ENCODE peak calls at places on chromosomes 12 and 14, in five cellular contexts. T is prostate gland, Y is tibial nerve, I is suprapubic skin, S is HCT116. L is an unnamed sample.

GRCh38 chr14:50342211-50343080 is 30.3 kb downstream of the DMAC2L start:
- DNase-seq in T (peak; percentile 80), Y (peak; percentile 61), I (peak; percentile 82), S (no peak), L (no peak)

GRCh38 chr12:64007853-64008252 is 163.4 kb downstream of the SRGAP1 start:
- DNase-seq in T (no peak), Y (no peak), I (no peak), S (no peak), L (no peak)

GRCh38 chr12:3231399-3231876 is 154.3 kb downstream of the TSPAN9 start:
- DNase-seq in T (no peak), Y (no peak), I (no peak), S (no peak), L (no peak)

GRCh38 chr14:55019968-55020554 is 6.8 kb downstream of the WDHD1 start:
- DNase-seq in T (no peak), Y (no peak), I (no peak), S (no peak), L (no peak)

GRCh38 chr14:20934148-20934762 is 21.0 kb upstream of the RNASE2 start:
- DNase-seq in T (no peak), Y (no peak), I (no peak), S (peak; percentile 62), L (no peak)

GRCh38 chr14:21308479-21309237 is 28.8 kb downstream of the RPGRIP1 start:
- DNase-seq in T (peak; percentile 93), Y (peak; percentile 29), I (no peak), S (peak; percentile 55), L (peak; percentile 62)

GRCh38 chr14:69505338-69506240 is 21.1 kb downstream of the PLEKHD1 start:
- DNase-seq in T (no peak), Y (no peak), I (no peak), S (peak; percentile 43), L (no peak)

GRCh38 chr14:38107216-38107631 is 100.5 kb upstream of the SSTR1 start:
- DNase-seq in T (no peak), Y (no peak), I (no peak), S (no peak), L (no peak)

GRCh38 chr12:58172433-58173073 is 231.2 kb downstream of the ATP23 start:
- DNase-seq in T (no peak), Y (no peak), I (no peak), S (no peak), L (no peak)

GRCh38 chr12:109255377-109255776 is 53.7 kb downstream of the FOXN4 start:
- DNase-seq in T (no peak), Y (no peak), I (no peak), S (no peak), L (no peak)

GRCh38 chr14:60515244-60515695 is 6.3 kb downstream of the SIX6 start:
- DNase-seq in T (no peak), Y (no peak), I (no peak), S (no peak), L (no peak)

GRCh38 chr14:32205984-32206383 is 2.9 kb upstream of the RNU6-8 start:
- DNase-seq in T (no peak), Y (no peak), I (no peak), S (no peak), L (no peak)

GRCh38 chr14:70709726-70710382 is 68.1 kb downstream of the TTC9 start:
- DNase-seq in T (no peak), Y (no peak), I (no peak), S (no peak), L (no peak)

GRCh38 chr12:28767836-28768348 is 381.2 kb upstream of the FAR2 start:
- DNase-seq in T (no peak), Y (no peak), I (no peak), S (no peak), L (no peak)

GRCh38 chr12:57708296-57708695 is 14.4 kb downstream of the OS9 start:
- DNase-seq in T (no peak), Y (no peak), I (no peak), S (no peak), L (no peak)

GRCh38 chr14:61608245-61609142 is 86.8 kb upstream of the HIF1A start:
- DNase-seq in T (no peak), Y (no peak), I (no peak), S (no peak), L (no peak)

GRCh38 chr12:116113398-116114130 is 163.9 kb downstream of the MED13L start:
- DNase-seq in T (no peak), Y (no peak), I (no peak), S (no peak), L (no peak)

GRCh38 chr12:104280703-104281458 is 22.7 kb upstream of the EID3 start:
- DNase-seq in T (no peak), Y (no peak), I (no peak), S (peak; percentile 68), L (no peak)

GRCh38 chr12:57716305-57716704 is 22.2 kb downstream of the AGAP2 start:
- DNase-seq in T (no peak), Y (no peak), I (no peak), S (no peak), L (no peak)

GRCh38 chr12:52506858-52507715 is 13.1 kb downstream of the KRT5 start:
- DNase-seq in T (no peak), Y (no peak), I (no peak), S (no peak), L (no peak)

GRCh38 chr12:28925726-28926376 is 223.2 kb upstream of the FAR2 start:
- DNase-seq in T (no peak), Y (peak; percentile 50), I (no peak), S (no peak), L (no peak)

GRCh38 chr12:13103391-13104033 is at the start of gene GSG1:
- DNase-seq in T (no peak), Y (no peak), I (no peak), S (no peak), L (no peak)

GRCh38 chr14:105486974-105487448 is 325 bp downstream of the CRIP1 start:
- DNase-seq in T (no peak), Y (peak; percentile 58), I (no peak), S (no peak), L (no peak)

GRCh38 chr14:87794566-87794965 is 198.4 kb downstream of the GALC start:
- DNase-seq in T (no peak), Y (no peak), I (no peak), S (no peak), L (no peak)

GRCh38 chr14:101118746-101119610 is 215.5 kb upstream of the RTL1 start:
- DNase-seq in T (peak; percentile 2), Y (peak; percentile 25), I (peak; percentile 73), S (no peak), L (no peak)

GRCh38 chr12:49974231-49974675 is 1.5 kb downstream of the AQP6 start:
- DNase-seq in T (no peak), Y (peak; percentile 51), I (no peak), S (no peak), L (no peak)

GRCh38 chr12:65649126-65649525 is 175.2 kb upstream of the HMGA2 start:
- DNase-seq in T (peak; percentile 28), Y (peak; percentile 20), I (no peak), S (peak; percentile 98), L (no peak)

GRCh38 chr14:69658664-69659261 is 47.4 kb downstream of the SUSD6 start:
- DNase-seq in T (no peak), Y (no peak), I (no peak), S (no peak), L (no peak)

GRCh38 chr12:64110864-64111263 is 111.2 kb downstream of the KICS2 start:
- DNase-seq in T (no peak), Y (no peak), I (no peak), S (no peak), L (no peak)

GRCh38 chr12:63206908-63207307 is 55.9 kb upstream of the AVPR1A start:
- DNase-seq in T (peak; percentile 27), Y (peak; percentile 70), I (no peak), S (no peak), L (no peak)

GRCh38 chr12:124426594-124427550 is 132.0 kb downstream of the RFLNA start:
- DNase-seq in T (no peak), Y (peak; percentile 24), I (no peak), S (no peak), L (no peak)

GRCh38 chr12:101608301-101609133 is 13.7 kb downstream of the MYBPC1 start:
- DNase-seq in T (peak; percentile 91), Y (no peak), I (no peak), S (no peak), L (no peak)

GRCh38 chr14:31927348-31927826 is 149.7 kb upstream of the ARHGAP5 start:
- DNase-seq in T (no peak), Y (no peak), I (no peak), S (no peak), L (no peak)

GRCh38 chr14:22955702-22956575 is 951 bp downstream of the HAUS4 start:
- DNase-seq in T (no peak), Y (no peak), I (no peak), S (no peak), L (no peak)
- H3K4me3 ChIP-seq in T (peak overlapping the region; percentile 59), Y (peak overlapping the region; percentile 81), I (peak overlapping the region; percentile 65), S (peak overlapping the region; percentile 89), L (peak overlapping the region; percentile 82)

DNA sequence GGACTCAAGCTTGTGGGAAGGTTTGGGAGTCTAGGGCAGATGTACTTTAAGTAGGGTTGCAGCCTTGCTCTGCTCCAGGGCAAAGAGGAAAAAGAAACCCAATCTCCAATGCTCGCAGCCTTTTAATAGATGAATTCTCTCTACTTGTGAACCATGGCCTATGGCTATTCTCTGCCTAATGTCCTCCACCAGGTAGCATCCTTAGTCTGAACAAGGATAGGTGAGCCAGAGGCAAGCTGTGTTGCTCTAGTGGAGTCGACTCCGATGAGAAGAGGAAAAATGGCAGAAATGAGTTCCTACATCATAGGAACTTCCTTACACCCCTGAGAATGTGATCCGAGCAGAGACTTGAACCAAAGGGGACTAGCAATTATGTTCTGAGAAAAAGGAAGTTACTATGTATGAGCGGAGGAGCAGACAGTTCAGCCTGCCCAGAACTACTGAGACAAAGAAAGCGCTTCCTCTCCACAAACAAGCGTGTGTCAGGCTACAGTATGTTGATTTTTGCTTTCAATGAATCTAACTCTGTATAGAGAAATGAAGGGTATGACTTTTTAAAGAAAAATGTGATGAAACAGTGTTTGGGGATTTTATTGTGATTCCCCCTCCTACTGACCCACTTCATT is 153.6 kb upstream of the ARID2 start:
- DNase-seq in T (no peak), Y (no peak), I (no peak), S (no peak), L (no peak)
- TF ChIP-seq POLR2A in T (no peak), Y (no peak), I (no peak), S (no peak), L (no peak)

GRCh38 chr14:94306047-94306978 is 13.2 kb upstream of the SERPINA10 start:
- DNase-seq in T (no peak), Y (no peak), I (no peak), S (no peak), L (no peak)

GRCh38 chr14:94310248-94310647 is 12.9 kb downstream of the SERPINA6 start:
- DNase-seq in T (no peak), Y (no peak), I (no peak), S (no peak), L (no peak)

GRCh38 chr14:94305620-94306019 is 12.6 kb upstream of the SERPINA10 start:
- DNase-seq in T (no peak), Y (no peak), I (no peak), S (no peak), L (no peak)

GRCh38 chr14:94309721-94310120 is 13.4 kb downstream of the SERPINA6 start:
- DNase-seq in T (no peak), Y (no peak), I (no peak), S (no peak), L (no peak)

GRCh38 chr14:94307410-94307992 is 14.4 kb upstream of the SERPINA10 start:
- DNase-seq in T (no peak), Y (no peak), I (no peak), S (peak; percentile 28), L (no peak)
- TF ChIP-seq CTCF in T (no peak), Y (no peak), I (no peak), S (peak; percentile 64), L (no peak)

GRCh38 chr12:56115329-56115728 is 1.1 kb upstream of the RPL41 start:
- DNase-seq in T (no peak), Y (peak; percentile 27), I (no peak), S (no peak), L (no peak)
- H3K4me3 ChIP-seq in T (peak overlapping the region; percentile 61), Y (peak overlapping the region; percentile 66), I (peak overlapping the region; percentile 88), S (peak overlapping the region; percentile 80), L (peak overlapping the region; percentile 69)